ENCODE peak calls at places on chromosomes 11 and 22, in four cellular contexts. X is A549, F is HepG2, D is K562. W is an unnamed sample.

GRCh38 chr11:68312117-68312779 is at the start of gene LRP5:
- DNase-seq in X (no peak), D (peak; percentile 95), F (no peak), W (no peak)

GRCh38 chr11:68164437-68164836 is 43.2 kb upstream of the CHKA start:
- DNase-seq in D (no peak), X (no peak), F (no peak), W (no peak)

GRCh38 chr22:36252754-36253522 is at the start of gene APOL1:
- DNase-seq in D (peak; percentile 30), X (no peak), F (peak; percentile 63), W (no peak)

GRCh38 chr11:68838572-68838964 is 3.1 kb downstream of the CPT1A start:
- DNase-seq in D (no peak), X (no peak), F (peak; percentile 33), W (no peak)

GRCh38 chr22:17368727-17369552 is at the start of gene CECR2:
- DNase-seq in X (no peak), D (peak; percentile 86), F (no peak), W (peak; percentile 84)

GRCh38 chr22:28009272-28009827 is 90.3 kb upstream of the PITPNB start:
- DNase-seq in F (peak; percentile 34), D (peak; percentile 82), X (peak; percentile 74), W (peak; percentile 89)

GRCh38 chr11:68686486-68686885 is 2.1 kb downstream of the GAL start:
- DNase-seq in D (no peak), F (no peak), X (no peak), W (no peak)

GRCh38 chr11:76212086-76213035 is 6.1 kb upstream of the WNT11 start:
- DNase-seq in D (no peak), F (no peak), X (no peak), W (no peak)

GRCh38 chr11:94185387-94186084 is 56.9 kb downstream of the PANX1 start:
- DNase-seq in D (no peak), F (no peak), X (no peak), W (no peak)

GRCh38 chr22:21947040-21948014 is 5.3 kb downstream of the PPM1F start:
- DNase-seq in F (peak; percentile 27), X (no peak), D (peak; percentile 100), W (peak; percentile 69)

GRCh38 chr22:32880061-32880460 is 78.6 kb downstream of the TIMP3 start:
- DNase-seq in D (no peak), X (no peak), F (no peak), W (no peak)

GRCh38 chr11:2507212-2507901 is 62.5 kb downstream of the KCNQ1 start:
- DNase-seq in X (no peak), F (no peak), D (peak; percentile 1), W (no peak)

GRCh38 chr11:75147875-75148263 is 3.0 kb upstream of the SLCO2B1 start:
- DNase-seq in D (no peak), F (no peak), X (no peak), W (no peak)

GRCh38 chr11:55714982-55715888 is 53.2 kb downstream of the OR4C6 start:
- DNase-seq in F (peak; percentile 6), D (peak; percentile 8), X (no peak), W (peak; percentile 78)

GRCh38 chr11:2092956-2093412 is 46.2 kb downstream of the IGF2 start:
- DNase-seq in D (no peak), F (no peak), X (no peak), W (no peak)

GRCh38 chr11:615453-616319 is at the start of gene IRF7:
- DNase-seq in D (peak; percentile 86), F (no peak), X (peak; percentile 92), W (no peak)

GRCh38 chr22:43883012-43883661 is 8.7 kb downstream of the PNPLA5 start:
- DNase-seq in X (peak; percentile 67), D (peak; percentile 73), F (peak; percentile 77), W (peak; percentile 65)

GRCh38 chr11:94740975-94741707 is 27.0 kb upstream of the AMOTL1 start:
- DNase-seq in X (peak; percentile 84), F (peak; percentile 41), D (peak; percentile 38), W (peak; percentile 62)

GRCh38 chr11:62560566-62561103 is 13.1 kb downstream of the EEF1G start:
- DNase-seq in F (peak; percentile 91), D (peak; percentile 74), X (peak; percentile 90), W (peak; percentile 93)

GRCh38 chr11:42992594-42992993 is 319.2 kb upstream of the API5 start:
- DNase-seq in D (no peak), F (no peak), X (no peak), W (no peak)

GRCh38 chr11:100727410-100727809 is 40.3 kb downstream of the ARHGAP42 start:
- DNase-seq in X (no peak), F (no peak), D (no peak), W (no peak)

GRCh38 chr22:19974233-19974861 is 32.7 kb upstream of the TXNRD2 start:
- DNase-seq in D (peak; percentile 99), X (peak; percentile 57), F (peak; percentile 75), W (peak; percentile 90)

GRCh38 chr11:36372101-36372767 is 76.1 kb downstream of the PRR5L start:
- DNase-seq in F (no peak), D (no peak), X (no peak), W (no peak)

GRCh38 chr11:130603585-130603906 is 155.1 kb downstream of the ADAMTS15 start:
- DNase-seq in F (no peak), D (no peak), X (no peak), W (no peak)

GRCh38 chr22:44795701-44796630 is 43.6 kb downstream of the ARHGAP8 start:
- DNase-seq in F (no peak), D (no peak), X (no peak), W (peak; percentile 60)

GRCh38 chr11:128720522-128720985 is 26.7 kb downstream of the FLI1 start:
- DNase-seq in X (no peak), F (no peak), D (no peak), W (no peak)

GRCh38 chr11:113363996-113364641 is 23.5 kb upstream of the ANKK1 start:
- DNase-seq in F (no peak), D (no peak), X (no peak), W (no peak)

GRCh38 chr11:32343325-32344008 is 91.9 kb downstream of the WT1 start:
- DNase-seq in D (no peak), F (no peak), X (no peak), W (no peak)

GRCh38 chr22:40593460-40594273 is 42.9 kb downstream of the MRTFA start:
- DNase-seq in D (no peak), F (peak; percentile 25), X (no peak), W (no peak)

GRCh38 chr11:57649826-57650738 is at the start of gene YPEL4:
- DNase-seq in D (peak; percentile 83), F (no peak), X (peak; percentile 79), W (no peak)
- TF ChIP-seq RNF2 in D (no peak), F (no peak), X (no peak), W (no peak)

DNA sequence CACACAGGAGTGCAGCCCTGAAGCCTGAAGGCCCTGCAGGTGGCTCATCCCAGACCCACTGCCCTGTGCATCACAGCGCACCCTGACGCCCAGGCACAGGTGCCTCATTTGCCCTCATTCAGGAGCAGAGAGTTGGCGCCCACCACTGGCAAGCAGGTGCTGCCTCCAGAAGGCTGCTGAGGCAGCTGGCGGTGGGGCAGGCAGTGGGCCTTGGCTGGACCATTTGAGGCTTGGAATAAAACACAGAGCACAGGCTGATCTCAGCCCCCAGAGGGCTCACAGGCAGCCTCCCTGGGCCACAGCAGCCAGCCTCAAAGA is 1151.9 kb downstream of the BRD1 start:
- DNase-seq in F (no peak), X (no peak), D (no peak), W (no peak)
- TF ChIP-seq KDM1A in F (no peak), X (no peak), D (no peak), W (no peak)

GRCh38 chr22:48379371-48379770 is 1448.3 kb downstream of the BRD1 start:
- DNase-seq in D (no peak), X (no peak), F (no peak), W (peak; percentile 19)
- TF ChIP-seq RNF2 in D (no peak), X (no peak), F (no peak), W (no peak)

GRCh38 chr11:82733444-82734119 is at the start of gene FAM181B:
- DNase-seq in X (peak; percentile 11), F (no peak), D (peak; percentile 56), W (peak; percentile 71)

GRCh38 chr11:82731691-82732277 is 1.9 kb downstream of the FAM181B start:
- DNase-seq in X (no peak), D (no peak), F (no peak), W (no peak)

GRCh38 chr11:82732348-82732733 is 1.3 kb downstream of the FAM181B start:
- DNase-seq in X (no peak), D (no peak), F (no peak), W (no peak)

GRCh38 chr11:82734120-82734479 is 436 bp upstream of the FAM181B start:
- DNase-seq in X (no peak), F (no peak), D (no peak), W (no peak)

DNA sequence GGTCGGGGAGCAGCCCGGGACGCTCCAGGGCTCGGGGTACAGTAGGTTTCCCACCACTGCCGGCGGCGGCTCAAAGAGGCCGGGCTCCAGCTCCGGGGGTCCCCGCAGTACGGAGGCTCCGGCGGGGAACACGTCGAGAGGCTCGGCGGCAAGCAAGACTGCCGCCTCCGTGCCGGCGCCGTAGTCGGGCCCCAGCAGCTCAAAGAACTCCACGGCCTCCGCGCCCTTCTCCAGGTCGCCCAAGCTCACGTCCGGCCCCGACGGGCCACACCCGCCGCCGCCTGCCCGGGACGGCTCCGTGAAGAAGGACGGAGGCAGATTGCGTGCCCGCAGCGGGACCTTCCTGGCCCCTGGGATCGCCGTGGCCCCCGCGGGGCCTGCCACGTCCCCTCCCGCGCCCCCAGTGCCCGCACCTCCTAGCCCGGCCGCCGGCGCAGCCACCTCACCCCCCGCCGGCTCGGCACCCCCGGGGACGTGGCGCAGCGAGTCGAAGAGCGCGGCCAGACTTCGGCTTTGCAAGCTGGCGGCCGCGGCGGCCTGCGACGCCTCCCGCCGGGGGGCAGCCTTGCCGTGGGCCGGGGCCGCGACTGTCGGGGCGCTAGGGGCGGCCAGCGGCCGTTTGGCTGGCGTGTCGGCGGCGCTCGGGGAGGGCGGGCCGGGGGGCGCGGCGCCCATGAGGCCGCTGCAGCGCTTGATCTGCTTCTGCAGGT is 775 bp downstream of the FAM181B start:
- DNase-seq in F (no peak), X (no peak), D (peak; percentile 38), W (no peak)
- TF ChIP-seq KDM1A in F (no peak), X (no peak), D (no peak), W (no peak)

DNA sequence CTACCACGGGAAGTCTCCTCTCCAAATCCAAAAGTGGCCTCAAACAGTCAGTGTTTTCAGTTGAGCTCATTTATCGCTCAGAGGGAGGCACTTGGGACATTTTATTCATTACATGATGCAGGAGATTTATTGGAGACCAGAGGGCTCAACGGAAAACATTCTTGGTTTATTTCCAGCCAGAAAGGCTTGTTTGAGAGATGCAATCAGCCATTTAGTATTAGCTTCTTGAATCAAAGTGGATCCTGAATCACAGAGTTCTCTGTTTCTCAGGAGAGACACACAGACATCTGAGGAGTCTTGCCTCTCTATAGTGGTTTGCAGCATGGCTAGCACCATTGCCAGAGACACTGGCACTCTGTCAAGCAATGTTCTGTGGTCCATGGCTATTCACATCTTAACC is 31.5 kb downstream of the CD44 start:
- DNase-seq in X (no peak), D (no peak), F (no peak), W (no peak)
- TF ChIP-seq RNF2 in X (no peak), D (no peak), F (no peak), W (no peak)